ENCODE peak calls at places on chromosomes 2 and 18, in six cellular contexts. H is fibroblast of pulmonary artery, U is sigmoid colon, R is cardiac fibroblast, F is IMR-90, O is mesothelial cell of epicardium. A is an unnamed sample.

GRCh38 chr2:171930385-171930784 is 8.1 kb downstream of the HAT1 start:
- DNase-seq in R (no peak), O (no peak), F (no peak), H (no peak), U (no peak), A (no peak)

GRCh38 chr2:173214213-173214612 is 138.6 kb downstream of the MAP3K20 start:
- DNase-seq in F (no peak), O (no peak), U (no peak), H (no peak), R (no peak), A (peak; percentile 71)

GRCh38 chr2:160210599-160211138 is 10.6 kb upstream of the ITGB6 start:
- DNase-seq in F (peak; percentile 38), U (peak; percentile 70), O (peak; percentile 80), R (peak; percentile 76), H (peak; percentile 84), A (peak; percentile 90)

GRCh38 chr2:203711399-203711798 is 5.0 kb downstream of the CD28 start:
- DNase-seq in R (no peak), U (no peak), F (no peak), O (no peak), H (no peak), A (no peak)

GRCh38 chr2:201182650-201183372 is at the start of gene CASP10:
- DNase-seq in H (peak; percentile 86), O (no peak), R (peak; percentile 89), U (no peak), F (peak; percentile 55), A (peak; percentile 68)

GRCh38 chr2:52294628-52295027 is 1262.7 kb upstream of the NRXN1 start:
- DNase-seq in U (no peak), F (no peak), H (no peak), R (no peak), O (no peak), A (no peak)

GRCh38 chr18:11948852-11949523 is 32.3 kb upstream of the IMPA2 start:
- DNase-seq in R (peak; percentile 41), O (no peak), U (no peak), F (peak; percentile 68), H (no peak), A (no peak)

GRCh38 chr18:57784034-57784815 is 18.9 kb downstream of the ATP8B1 start:
- DNase-seq in H (peak; percentile 92), F (peak; percentile 87), O (no peak), R (peak; percentile 82), U (no peak), A (peak; percentile 88)

GRCh38 chr2:203484266-203485112 is 50.6 kb downstream of the RAPH1 start:
- DNase-seq in F (peak; percentile 16), R (peak; percentile 60), O (no peak), U (no peak), H (peak; percentile 61), A (peak; percentile 58)

GRCh38 chr2:119678021-119678656 is 862 bp upstream of the TMEM177 start:
- DNase-seq in H (no peak), F (no peak), R (no peak), U (no peak), O (peak; percentile 26), A (no peak)

GRCh38 chr2:109421606-109422005 is 192.2 kb downstream of the SEPTIN10 start:
- DNase-seq in H (no peak), F (no peak), U (peak; percentile 7), O (no peak), R (no peak), A (no peak)

GRCh38 chr18:80168982-80169381 is 59.9 kb downstream of the ADNP2 start:
- DNase-seq in R (no peak), F (no peak), O (no peak), H (no peak), U (no peak), A (no peak)

GRCh38 chr2:35160871-35161270 is 1194.7 kb upstream of the CRIM1 start:
- DNase-seq in O (no peak), H (no peak), U (no peak), F (no peak), R (no peak), A (no peak)

GRCh38 chr2:185279999-185280398 is 458.6 kb upstream of the FSIP2 start:
- DNase-seq in F (peak; percentile 3), U (no peak), R (peak; percentile 9), O (no peak), H (peak; percentile 45), A (peak; percentile 30)

GRCh38 chr2:229485782-229486181 is 214.7 kb upstream of the PID1 start:
- DNase-seq in F (no peak), H (no peak), O (no peak), U (no peak), R (no peak), A (no peak)

GRCh38 chr2:70552501-70553333 is 909 bp downstream of the TGFA start:
- DNase-seq in O (no peak), R (no peak), H (no peak), U (no peak), F (no peak), A (peak; percentile 39)

GRCh38 chr2:85796046-85796548 is 42.3 kb downstream of the ATOH8 start:
- DNase-seq in F (no peak), O (no peak), U (peak; percentile 72), R (no peak), H (no peak), A (no peak)

GRCh38 chr2:101571951-101572350 is 97.0 kb upstream of the RFX8 start:
- DNase-seq in U (no peak), R (no peak), H (no peak), O (no peak), F (no peak), A (no peak)

GRCh38 chr18:74250131-74250530 is 41.6 kb downstream of the CYB5A start:
- DNase-seq in F (no peak), O (no peak), H (no peak), U (no peak), R (no peak), A (no peak)

GRCh38 chr18:38944446-38945024 is 1378.9 kb upstream of the CELF4 start:
- DNase-seq in F (no peak), H (no peak), R (no peak), U (no peak), O (no peak), A (no peak)

GRCh38 chr2:66522591-66523379 is 87.9 kb downstream of the MEIS1 start:
- DNase-seq in F (no peak), U (no peak), H (no peak), O (no peak), R (no peak), A (no peak)

GRCh38 chr18:62776066-62776570 is 60.8 kb downstream of the PHLPP1 start:
- DNase-seq in R (peak; percentile 61), U (no peak), F (no peak), H (peak; percentile 63), O (no peak), A (no peak)

GRCh38 chr2:182068811-182069210 is 83.2 kb downstream of the PPP1R1C start:
- DNase-seq in H (peak; percentile 13), U (no peak), R (peak; percentile 17), F (no peak), O (no peak), A (no peak)

GRCh38 chr2:192749606-192750200 is 555.0 kb upstream of the TMEFF2 start:
- DNase-seq in O (no peak), R (peak; percentile 5), H (peak; percentile 24), F (no peak), U (no peak), A (peak; percentile 40)

GRCh38 chr18:3994061-3994687 is 460.9 kb downstream of the DLGAP1 start:
- DNase-seq in H (no peak), F (no peak), U (no peak), R (no peak), O (no peak), A (no peak)

GRCh38 chr2:210546424-210547223 is 9.8 kb upstream of the CPS1 start:
- DNase-seq in F (no peak), O (no peak), H (peak; percentile 35), U (peak; percentile 54), R (peak; percentile 41), A (no peak)

GRCh38 chr18:76131738-76132137 is 363.3 kb downstream of the ZNF516 start:
- DNase-seq in R (no peak), F (no peak), H (no peak), O (no peak), U (no peak), A (peak; percentile 98)

DNA sequence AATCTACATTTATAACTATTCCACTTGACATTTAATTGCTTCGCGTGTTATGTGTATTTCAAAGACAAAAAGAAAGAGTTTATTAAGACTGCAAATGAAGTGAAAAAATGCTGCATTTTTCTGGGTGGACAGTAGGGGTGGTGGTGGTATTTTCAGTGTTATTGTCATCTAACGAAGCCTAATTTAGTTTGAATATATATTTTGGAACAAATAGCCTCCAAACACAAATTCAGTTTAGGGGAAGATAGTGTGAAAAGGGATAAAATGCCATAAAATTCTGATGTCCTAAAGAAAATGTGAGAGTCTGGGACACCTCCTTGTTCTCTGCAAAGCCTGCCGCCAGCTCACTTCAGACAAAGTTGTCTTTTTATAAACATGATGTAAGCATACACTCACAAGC is 425.1 kb downstream of the NRXN1 start:
- DNase-seq in U (no peak), H (peak; percentile 8), O (no peak), F (no peak), R (no peak), A (no peak)
- TF ChIP-seq CTCF in U (no peak), H (peak; percentile 38), O (peak; percentile 45), F (no peak), R (no peak), A (peak; percentile 14)

GRCh38 chr2:96960271-96960955 is 26.0 kb downstream of the FAM178B start:
- DNase-seq in H (peak; percentile 87), R (peak; percentile 89), U (peak; percentile 95), F (peak; percentile 79), O (peak; percentile 93), A (peak; percentile 83)
- TF ChIP-seq CTCF in H (peak; percentile 88), R (peak; percentile 91), U (peak; percentile 96), F (peak; percentile 95), O (peak; percentile 80), A (peak; percentile 94)

DNA sequence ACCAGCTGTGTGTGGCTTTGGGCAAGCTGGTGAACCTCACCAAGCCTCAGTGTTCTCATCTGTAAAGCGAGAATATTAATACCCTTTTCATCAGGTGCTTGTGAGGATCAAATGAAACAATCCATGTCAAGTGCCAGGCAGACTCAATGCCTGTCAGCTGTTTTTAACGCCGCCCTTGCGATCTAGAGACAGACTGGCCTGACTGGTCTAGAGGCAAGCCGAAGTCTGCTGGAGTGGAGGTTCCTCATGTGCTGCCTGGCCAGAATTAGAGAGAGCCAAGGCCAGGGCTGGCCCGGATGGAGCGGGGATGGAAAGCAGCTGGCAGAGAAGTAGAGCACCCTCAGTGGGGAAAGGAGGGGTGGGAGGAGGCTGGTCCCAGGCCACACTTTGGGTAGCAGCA is 74.5 kb upstream of the B3GNT7 start:
- DNase-seq in F (no peak), O (peak; percentile 19), H (no peak), R (no peak), U (peak; percentile 68), A (no peak)
- TF ChIP-seq CTCF in F (no peak), O (no peak), H (no peak), R (no peak), U (no peak), A (no peak)

DNA sequence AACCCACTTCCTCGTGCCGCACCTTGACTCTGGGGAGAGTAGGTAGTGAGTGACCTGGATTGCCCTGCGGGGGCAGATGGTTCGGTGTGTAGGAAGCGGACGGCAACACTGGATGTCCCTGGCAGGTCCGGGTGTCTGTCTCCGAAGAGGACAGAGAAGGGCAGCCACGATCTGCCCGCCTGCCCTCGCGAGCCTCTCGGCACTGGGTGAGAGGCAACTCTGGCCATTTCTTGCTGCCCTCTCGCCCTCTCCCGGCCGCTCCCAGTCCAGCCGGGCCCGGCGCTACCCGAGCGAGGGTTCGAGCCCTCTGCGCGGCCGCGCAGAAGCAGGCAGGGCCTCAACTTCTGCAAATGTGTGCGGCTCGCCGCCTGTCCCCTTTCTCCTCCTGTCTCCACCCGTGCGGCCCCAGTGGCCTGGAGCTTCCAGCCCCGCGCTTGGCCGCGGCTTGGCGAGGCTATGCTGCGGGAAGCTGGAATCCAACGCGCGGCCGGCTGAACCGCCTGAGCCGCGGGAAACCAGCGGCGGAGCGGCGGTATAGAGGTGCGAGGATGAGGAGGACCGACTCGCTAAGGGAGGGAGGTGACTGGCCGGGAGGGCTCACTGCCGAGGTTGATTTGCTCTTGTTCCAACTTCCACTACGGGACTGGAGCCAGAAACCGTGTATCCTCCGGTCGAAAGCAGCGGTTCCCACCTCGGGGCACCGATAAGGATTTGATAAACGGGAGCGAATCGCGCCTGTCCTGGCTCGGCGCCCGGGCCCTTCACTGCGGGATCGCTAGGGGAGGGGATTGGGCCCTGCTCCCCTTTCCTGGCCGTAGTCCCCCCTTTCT is 1.5 kb downstream of the EPAS1 start:
- DNase-seq in H (peak; percentile 73), O (peak; percentile 77), U (peak; percentile 77), R (peak; percentile 76), F (peak; percentile 47), A (peak; percentile 58)
- TF ChIP-seq CTCF in H (peak; percentile 20), O (no peak), U (no peak), R (peak; percentile 29), F (peak; percentile 38), A (peak; percentile 15)

A was measured in MCF 10A.